ENCODE peak calls at places on chromosome 11, in five cellular contexts. One of them, this sample, is unnamed.

GRCh38 chr11:10460611-10461275 is 5.7 kb downstream of the AMPD3 start:
- DNase-seq in transverse colon: no peak
- DNase-seq in H9: peak; percentile 2
- DNase-seq in right atrium auricular region: no peak
- DNase-seq in pancreas: no peak
- DNase-seq in this sample: no peak

GRCh38 chr11:6414874-6415328 is 4.0 kb downstream of the APBB1 start:
- DNase-seq in pancreas: no peak
- DNase-seq in right atrium auricular region: no peak
- DNase-seq in transverse colon: no peak
- DNase-seq in H9: no peak
- DNase-seq in this sample: no peak

GRCh38 chr11:63867511-63867910 is 28.6 kb downstream of the MARK2 start:
- DNase-seq in right atrium auricular region: no peak
- DNase-seq in pancreas: no peak
- DNase-seq in transverse colon: no peak
- DNase-seq in H9: no peak
- DNase-seq in this sample: no peak

GRCh38 chr11:49208006-49208721 is at the start of gene FOLH1:
- DNase-seq in right atrium auricular region: peak; percentile 60
- DNase-seq in pancreas: peak; percentile 15
- DNase-seq in transverse colon: no peak
- DNase-seq in H9: peak; percentile 42
- DNase-seq in this sample: peak; percentile 40

GRCh38 chr11:111322534-111322933 is 24.2 kb downstream of the POU2AF3 start:
- DNase-seq in right atrium auricular region: no peak
- DNase-seq in transverse colon: no peak
- DNase-seq in H9: no peak
- DNase-seq in pancreas: no peak
- DNase-seq in this sample: no peak

GRCh38 chr11:69892986-69893555 is 73.9 kb upstream of the FGF3 start:
- DNase-seq in right atrium auricular region: no peak
- DNase-seq in pancreas: no peak
- DNase-seq in transverse colon: peak; percentile 78
- DNase-seq in H9: no peak
- DNase-seq in this sample: no peak

GRCh38 chr11:108901359-108901758 is 236.5 kb downstream of the DDX10 start:
- DNase-seq in H9: no peak
- DNase-seq in right atrium auricular region: no peak
- DNase-seq in transverse colon: no peak
- DNase-seq in pancreas: no peak
- DNase-seq in this sample: no peak

GRCh38 chr11:282630-283360 is 4.6 kb downstream of the NLRP6 start:
- DNase-seq in right atrium auricular region: no peak
- DNase-seq in transverse colon: no peak
- DNase-seq in H9: no peak
- DNase-seq in pancreas: no peak
- DNase-seq in this sample: no peak

GRCh38 chr11:103601230-103601846 is 435.1 kb upstream of the DDI1 start:
- DNase-seq in right atrium auricular region: no peak
- DNase-seq in pancreas: no peak
- DNase-seq in H9: peak; percentile 48
- DNase-seq in transverse colon: no peak
- DNase-seq in this sample: no peak

GRCh38 chr11:46293616-46294015 is 16.2 kb downstream of the CREB3L1 start:
- DNase-seq in pancreas: no peak
- DNase-seq in transverse colon: no peak
- DNase-seq in H9: no peak
- DNase-seq in right atrium auricular region: no peak
- DNase-seq in this sample: no peak

GRCh38 chr11:43282607-43283440 is 29.0 kb upstream of the API5 start:
- DNase-seq in transverse colon: peak; percentile 24
- DNase-seq in H9: peak; percentile 55
- DNase-seq in right atrium auricular region: no peak
- DNase-seq in pancreas: no peak
- DNase-seq in this sample: peak; percentile 7

GRCh38 chr11:66333896-66334604 is 2.2 kb downstream of the RIN1 start:
- DNase-seq in H9: no peak
- DNase-seq in right atrium auricular region: no peak
- DNase-seq in pancreas: no peak
- DNase-seq in transverse colon: no peak
- DNase-seq in this sample: no peak

GRCh38 chr11:122202161-122202950 is 86.3 kb upstream of the BLID start:
- DNase-seq in pancreas: no peak
- DNase-seq in H9: peak; percentile 37
- DNase-seq in right atrium auricular region: no peak
- DNase-seq in transverse colon: no peak
- DNase-seq in this sample: no peak

GRCh38 chr11:23284626-23285025 is 424.4 kb upstream of the CCDC179 start:
- DNase-seq in transverse colon: no peak
- DNase-seq in pancreas: no peak
- DNase-seq in H9: no peak
- DNase-seq in right atrium auricular region: no peak
- DNase-seq in this sample: no peak

GRCh38 chr11:46426233-46426991 is 34.8 kb upstream of the CHRM4 start:
- DNase-seq in transverse colon: no peak
- DNase-seq in H9: no peak
- DNase-seq in right atrium auricular region: peak; percentile 28
- DNase-seq in pancreas: no peak
- DNase-seq in this sample: peak; percentile 36

GRCh38 chr11:60363542-60364525 is 14.5 kb upstream of the MS4A7 start:
- DNase-seq in pancreas: peak; percentile 54
- DNase-seq in H9: peak; percentile 62
- DNase-seq in transverse colon: peak; percentile 76
- DNase-seq in right atrium auricular region: peak; percentile 78
- DNase-seq in this sample: peak; percentile 3

GRCh38 chr11:64007160-64007628 is 21.0 kb downstream of the OTUB1 start:
- DNase-seq in transverse colon: no peak
- DNase-seq in H9: peak; percentile 58
- DNase-seq in right atrium auricular region: peak; percentile 61
- DNase-seq in pancreas: no peak
- DNase-seq in this sample: no peak

GRCh38 chr11:93038521-93038920 is 69.1 kb downstream of the MTNR1B start:
- DNase-seq in right atrium auricular region: no peak
- DNase-seq in pancreas: no peak
- DNase-seq in transverse colon: no peak
- DNase-seq in H9: no peak
- DNase-seq in this sample: no peak

GRCh38 chr11:40958707-40959106 is 500.7 kb downstream of the LRRC4C start:
- DNase-seq in right atrium auricular region: no peak
- DNase-seq in transverse colon: no peak
- DNase-seq in H9: no peak
- DNase-seq in pancreas: no peak
- DNase-seq in this sample: no peak

GRCh38 chr11:130611791-130612251 is 163.4 kb downstream of the ADAMTS15 start:
- DNase-seq in pancreas: no peak
- DNase-seq in transverse colon: no peak
- DNase-seq in right atrium auricular region: no peak
- DNase-seq in H9: no peak
- DNase-seq in this sample: peak; percentile 68

GRCh38 chr11:43632171-43632570 is 48.4 kb upstream of the HSD17B12 start:
- DNase-seq in H9: no peak
- DNase-seq in pancreas: no peak
- DNase-seq in transverse colon: no peak
- DNase-seq in right atrium auricular region: no peak
- DNase-seq in this sample: no peak

GRCh38 chr11:29321293-29322132 is 695.3 kb downstream of the KCNA4 start:
- DNase-seq in transverse colon: no peak
- DNase-seq in pancreas: no peak
- DNase-seq in H9: no peak
- DNase-seq in right atrium auricular region: no peak
- DNase-seq in this sample: peak; percentile 72
- H3K4me1 ChIP-seq in transverse colon: no peaks in the 10 kb centered on the region
- H3K4me1 ChIP-seq in pancreas: no peaks in the 10 kb centered on the region
- H3K4me1 ChIP-seq in H9: no peaks in the 10 kb centered on the region
- H3K4me1 ChIP-seq in right atrium auricular region: no peaks in the 10 kb centered on the region
- H3K4me1 ChIP-seq in this sample: peaks cover 2% of the 10 kb centered on the region

DNA sequence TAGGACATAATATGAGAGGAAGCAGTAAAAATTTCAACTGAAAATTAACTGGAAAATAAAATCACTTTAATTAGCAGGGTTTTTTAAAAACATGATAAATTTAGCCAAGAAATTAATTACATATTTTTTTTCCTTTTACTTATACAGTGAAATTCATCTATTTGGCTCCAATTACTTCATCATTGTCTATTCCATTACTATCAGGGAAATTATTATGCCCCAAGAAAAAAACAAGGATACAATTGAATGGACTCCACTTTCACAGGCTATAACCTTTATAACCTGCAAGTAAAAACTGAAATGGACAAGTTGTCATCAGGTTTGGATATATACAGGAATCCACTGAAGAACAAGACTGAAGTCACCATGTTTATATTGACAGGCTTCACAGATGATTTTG is at the start of gene OR5T3:
- DNase-seq in H9: no peak
- DNase-seq in pancreas: no peak
- DNase-seq in transverse colon: no peak
- DNase-seq in right atrium auricular region: no peak
- DNase-seq in this sample: no peak
- H3K27me3 ChIP-seq in H9: no peaks in the 10 kb centered on the region
- H3K27me3 ChIP-seq in pancreas: no peaks in the 10 kb centered on the region
- H3K27me3 ChIP-seq in transverse colon: no peaks in the 10 kb centered on the region
- H3K27me3 ChIP-seq in right atrium auricular region: no peaks in the 10 kb centered on the region
- H3K27me3 ChIP-seq in this sample: no peaks in the 10 kb centered on the region

GRCh38 chr11:1387961-1388762 is 1.6 kb upstream of the BRSK2 start:
- DNase-seq in right atrium auricular region: no peak
- DNase-seq in pancreas: peak; percentile 63
- DNase-seq in H9: peak; percentile 71
- DNase-seq in transverse colon: peak; percentile 19
- DNase-seq in this sample: no peak
- TF ChIP-seq CTCF in right atrium auricular region: no peak
- TF ChIP-seq CTCF in pancreas: no peak
- TF ChIP-seq CTCF in H9: peak; percentile 55
- TF ChIP-seq CTCF in transverse colon: no peak
- TF ChIP-seq CTCF in this sample: no peak

DNA sequence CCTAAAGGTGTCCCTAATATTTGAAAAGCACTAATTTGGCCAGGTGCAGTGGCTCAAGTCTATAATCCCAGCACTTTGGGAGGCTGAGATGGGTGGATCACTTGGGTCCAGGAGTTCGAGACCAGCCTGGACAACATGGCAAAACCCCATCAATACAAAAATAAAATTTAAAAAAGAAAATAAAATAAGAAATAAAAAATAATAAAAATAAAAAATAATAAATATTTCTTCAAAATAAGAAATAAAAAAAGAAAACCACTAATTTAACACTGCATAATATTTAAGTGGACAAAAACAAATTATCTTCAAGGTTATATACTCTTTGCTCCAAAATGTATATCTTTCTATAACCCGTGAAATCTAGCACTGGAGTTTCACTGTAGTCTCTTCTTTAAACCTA is 32.9 kb downstream of the CPT1A start:
- DNase-seq in pancreas: no peak
- DNase-seq in H9: no peak
- DNase-seq in right atrium auricular region: no peak
- DNase-seq in transverse colon: no peak
- DNase-seq in this sample: no peak
- H3K4me1 ChIP-seq in pancreas: no peaks in the 10 kb centered on the region
- H3K4me1 ChIP-seq in H9: no peaks in the 10 kb centered on the region
- H3K4me1 ChIP-seq in right atrium auricular region: no peaks in the 10 kb centered on the region
- H3K4me1 ChIP-seq in transverse colon: peaks cover 21% of the 10 kb centered on the region
- H3K4me1 ChIP-seq in this sample: no peaks in the 10 kb centered on the region

GRCh38 chr11:2660357-2660939 is 39.3 kb downstream of the KCNQ1OT1 start:
- DNase-seq in transverse colon: no peak
- DNase-seq in pancreas: no peak
- DNase-seq in H9: no peak
- DNase-seq in right atrium auricular region: no peak
- DNase-seq in this sample: no peak

GRCh38 chr11:2655320-2655719 is 44.5 kb downstream of the KCNQ1OT1 start:
- DNase-seq in H9: no peak
- DNase-seq in transverse colon: no peak
- DNase-seq in right atrium auricular region: no peak
- DNase-seq in pancreas: peak; percentile 6
- DNase-seq in this sample: no peak

GRCh38 chr11:2655834-2656622 is 43.8 kb downstream of the KCNQ1OT1 start:
- DNase-seq in transverse colon: no peak
- DNase-seq in right atrium auricular region: no peak
- DNase-seq in H9: no peak
- DNase-seq in pancreas: peak; percentile 17
- DNase-seq in this sample: peak; percentile 13

GRCh38 chr11:2656859-2657258 is 42.9 kb downstream of the KCNQ1OT1 start:
- DNase-seq in H9: no peak
- DNase-seq in right atrium auricular region: no peak
- DNase-seq in transverse colon: no peak
- DNase-seq in pancreas: no peak
- DNase-seq in this sample: no peak

GRCh38 chr11:2657697-2658284 is 42.0 kb downstream of the KCNQ1OT1 start:
- DNase-seq in right atrium auricular region: no peak
- DNase-seq in pancreas: no peak
- DNase-seq in H9: no peak
- DNase-seq in transverse colon: no peak
- DNase-seq in this sample: no peak
- H3K27me3 ChIP-seq in right atrium auricular region: no peaks in the 10 kb centered on the region
- H3K27me3 ChIP-seq in pancreas: no peaks in the 10 kb centered on the region
- H3K27me3 ChIP-seq in H9: peaks cover 8% of the 10 kb centered on the region
- H3K27me3 ChIP-seq in transverse colon: no peaks in the 10 kb centered on the region
- H3K27me3 ChIP-seq in this sample: peaks cover 11% of the 10 kb centered on the region

DNA sequence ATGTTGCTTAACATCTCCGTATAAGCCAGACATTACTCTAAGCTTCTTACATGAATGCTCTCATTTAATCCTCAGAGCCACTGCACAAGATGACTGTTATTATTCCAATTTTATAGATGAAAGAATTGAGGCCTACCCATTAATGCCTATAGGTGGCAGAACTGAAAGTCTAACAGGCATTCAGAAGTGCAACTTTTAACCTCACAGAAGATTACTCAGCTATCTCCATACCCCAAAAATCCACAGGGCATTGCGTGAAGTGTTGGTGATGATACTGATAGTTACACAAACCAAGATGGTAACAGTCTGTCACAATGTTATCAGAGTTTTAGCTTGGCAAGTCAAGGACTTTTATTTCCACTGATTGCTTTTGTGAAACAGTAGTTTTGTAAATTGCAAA is 130.5 kb downstream of the ARHGAP42 start:
- DNase-seq in transverse colon: no peak
- DNase-seq in H9: no peak
- DNase-seq in pancreas: no peak
- DNase-seq in right atrium auricular region: no peak
- DNase-seq in this sample: no peak
- TF ChIP-seq CTCF in transverse colon: no peak
- TF ChIP-seq CTCF in H9: no peak
- TF ChIP-seq CTCF in pancreas: no peak
- TF ChIP-seq CTCF in right atrium auricular region: no peak
- TF ChIP-seq CTCF in this sample: peak; percentile 44

This sample was measured in foreskin keratinocyte.